ENCODE peak calls at places on chromosomes 11 and 22, in ten cellular contexts. C is natural killer cell; H is GM23338; G is left colon; M is activated CD8-positive, alpha-beta T cell treated with anti-CD3 and anti-CD28 coated beads for 36 hours; Y is heart left ventricle; X is naive thymus-derived CD4-positive, alpha-beta T cell; P is central memory CD8-positive, alpha-beta T cell; Z is Right ventricle myocardium inferior; U is right cardiac atrium. J is an unnamed sample.

GRCh38 chr11:16356057-16356750 is at the start of gene SOX6:
- ATAC-seq in C (no peak), H (peak; percentile 76), G (peak; percentile 44), M (no peak), Y (peak; percentile 68), X (no peak), P (no peak), Z (peak; percentile 42), U (peak; percentile 64), J (no peak)

GRCh38 chr11:119185916-119186634 is 800 bp downstream of the NHERF4 start:
- ATAC-seq in C (no peak), H (no peak), G (peak; percentile 41), M (no peak), Y (no peak), X (no peak), P (no peak), Z (no peak), U (no peak), J (no peak)

GRCh38 chr11:78801161-78801884 is 226.7 kb upstream of the NARS2 start:
- ATAC-seq in C (no peak), H (no peak), G (peak; percentile 62), M (no peak), Y (peak; percentile 65), X (peak; percentile 43), P (no peak), Z (peak; percentile 41), U (peak; percentile 60), J (peak; percentile 57)

GRCh38 chr11:116840224-116840745 is 2.9 kb upstream of the APOA1 start:
- ATAC-seq in C (no peak), H (peak; percentile 17), G (no peak), M (no peak), Y (no peak), X (no peak), P (no peak), Z (peak; percentile 11), U (no peak), J (no peak)

GRCh38 chr22:19914201-19914943 is 27.2 kb upstream of the COMT start:
- ATAC-seq in C (no peak), H (no peak), G (no peak), M (no peak), Y (no peak), X (no peak), P (no peak), Z (no peak), U (no peak), J (no peak)

GRCh38 chr11:62902932-62903331 is 18.2 kb downstream of the CHRM1 start:
- ATAC-seq in C (no peak), H (no peak), G (no peak), M (peak; percentile 53), Y (no peak), X (no peak), P (no peak), Z (no peak), U (no peak), J (no peak)

GRCh38 chr11:67372232-67372992 is 986 bp downstream of the CLCF1 start:
- ATAC-seq in C (no peak), H (peak; percentile 0), G (peak; percentile 34), M (no peak), Y (no peak), X (no peak), P (no peak), Z (peak; percentile 2), U (peak; percentile 2), J (no peak)

GRCh38 chr22:42396621-42397331 is 35.4 kb downstream of the NFAM1 start:
- ATAC-seq in C (peak; percentile 18), H (peak; percentile 40), G (no peak), M (peak; percentile 77), Y (peak; percentile 40), X (peak; percentile 52), P (peak; percentile 45), Z (peak; percentile 45), U (peak; percentile 39), J (peak; percentile 59)

GRCh38 chr22:46087336-46087690 is 63.0 kb upstream of the PPARA start:
- ATAC-seq in C (no peak), H (no peak), G (no peak), M (no peak), Y (no peak), X (no peak), P (no peak), Z (no peak), U (no peak), J (no peak)

GRCh38 chr11:10573028-10573427 is 4.6 kb upstream of the LYVE1 start:
- ATAC-seq in C (no peak), H (no peak), G (no peak), M (no peak), Y (no peak), X (no peak), P (no peak), Z (no peak), U (no peak), J (peak; percentile 36)

GRCh38 chr11:98732947-98733346 is 287.8 kb upstream of the CNTN5 start:
- ATAC-seq in C (no peak), H (no peak), G (no peak), M (no peak), Y (no peak), X (no peak), P (no peak), Z (no peak), U (no peak), J (no peak)

GRCh38 chr11:44286268-44286880 is 23.6 kb downstream of the ALX4 start:
- ATAC-seq in C (peak; percentile 84), H (peak; percentile 91), G (peak; percentile 65), M (peak; percentile 91), Y (peak; percentile 66), X (peak; percentile 67), P (peak; percentile 49), Z (peak; percentile 49), U (no peak), J (peak; percentile 74)

GRCh38 chr22:49306632-49306975 is 521.1 kb downstream of the BRD1 start:
- ATAC-seq in C (no peak), H (no peak), G (no peak), M (no peak), Y (no peak), X (no peak), P (no peak), Z (no peak), U (no peak), J (no peak)

GRCh38 chr11:57680552-57680874 is 12.6 kb downstream of the ZDHHC5 start:
- ATAC-seq in C (no peak), H (no peak), G (peak; percentile 72), M (peak; percentile 55), Y (no peak), X (no peak), P (no peak), Z (no peak), U (no peak), J (peak; percentile 88)

GRCh38 chr11:14554959-14555358 is 34.8 kb upstream of the PSMA1 start:
- ATAC-seq in C (peak; percentile 89), H (no peak), G (peak; percentile 70), M (peak; percentile 86), Y (peak; percentile 82), X (peak; percentile 95), P (peak; percentile 93), Z (peak; percentile 78), U (peak; percentile 74), J (peak; percentile 32)

GRCh38 chr11:44623716-44624491 is 58.4 kb downstream of the CD82 start:
- ATAC-seq in C (no peak), H (no peak), G (no peak), M (peak; percentile 13), Y (peak; percentile 4), X (no peak), P (no peak), Z (peak; percentile 6), U (no peak), J (peak; percentile 3)

GRCh38 chr11:33997473-33998347 is 53.8 kb upstream of the CAPRIN1 start:
- ATAC-seq in C (no peak), H (peak; percentile 53), G (peak; percentile 21), M (peak; percentile 6), Y (no peak), X (no peak), P (no peak), Z (no peak), U (no peak), J (peak; percentile 34)

GRCh38 chr11:78790784-78791183 is 216.1 kb upstream of the NARS2 start:
- ATAC-seq in C (no peak), H (no peak), G (no peak), M (no peak), Y (peak; percentile 61), X (no peak), P (no peak), Z (peak; percentile 24), U (no peak), J (no peak)

GRCh38 chr22:37199839-37200161 is 11.8 kb upstream of the C1QTNF6 start:
- ATAC-seq in C (no peak), H (peak; percentile 28), G (peak; percentile 14), M (peak; percentile 6), Y (no peak), X (no peak), P (no peak), Z (no peak), U (no peak), J (peak; percentile 3)

GRCh38 chr22:17576475-17576874 is 13.2 kb downstream of the SLC25A18 start:
- ATAC-seq in C (no peak), H (peak; percentile 8), G (no peak), M (no peak), Y (peak; percentile 57), X (no peak), P (no peak), Z (peak; percentile 49), U (no peak), J (peak; percentile 93)

GRCh38 chr22:45537734-45538181 is 35.1 kb downstream of the FBLN1 start:
- ATAC-seq in C (no peak), H (peak; percentile 37), G (no peak), M (no peak), Y (peak; percentile 72), X (no peak), P (no peak), Z (peak; percentile 83), U (peak; percentile 75), J (peak; percentile 90)

GRCh38 chr11:105910095-105910715 is 111.8 kb downstream of the MSANTD4 start:
- ATAC-seq in C (no peak), H (no peak), G (no peak), M (no peak), Y (no peak), X (no peak), P (no peak), Z (no peak), U (no peak), J (no peak)

GRCh38 chr11:93532285-93532789 is 10.9 kb downstream of the SMCO4 start:
- ATAC-seq in C (no peak), H (no peak), G (no peak), M (peak; percentile 70), Y (no peak), X (no peak), P (no peak), Z (no peak), U (no peak), J (no peak)

J was measured in esophagus mucosa.